ENCODE peak calls at places on chromosomes 3 and 15, in nine cellular contexts. I is stomach, L is body of pancreas, Y is brain microvascular endothelial cell, R is fibroblast of lung, Z is IMR-90, G is psoas muscle, W is SJSA1, B is right lobe of liver. S is an unnamed sample.

GRCh38 chr3:146159037-146159436 is 1.9 kb downstream of the PLOD2 start:
- DNase-seq in Y (no peak), L (no peak), B (no peak), I (no peak), Z (no peak), G (no peak), R (no peak), W (no peak), S (no peak)

GRCh38 chr3:13027154-13027553 is 46.1 kb downstream of the IQSEC1 start:
- DNase-seq in B (no peak), R (no peak), W (no peak), Z (no peak), L (no peak), I (no peak), Y (no peak), G (no peak), S (no peak)

GRCh38 chr15:56919708-56920637 is 1.5 kb downstream of the TCF12 start:
- DNase-seq in B (peak; percentile 50), R (peak; percentile 39), L (peak; percentile 11), G (peak; percentile 69), Z (peak; percentile 35), W (no peak), I (no peak), Y (peak; percentile 12), S (no peak)

GRCh38 chr3:56119575-56120349 is 348.5 kb downstream of the ERC2 start:
- DNase-seq in I (no peak), Y (no peak), B (no peak), Z (peak; percentile 18), L (peak; percentile 3), W (no peak), R (peak; percentile 80), G (peak; percentile 70), S (no peak)

GRCh38 chr15:69906256-69907185 is 191.2 kb downstream of the TLE3 start:
- DNase-seq in I (no peak), G (no peak), Z (no peak), R (no peak), Y (no peak), B (no peak), L (no peak), W (peak; percentile 57), S (no peak)

GRCh38 chr3:60756636-60757035 is 494.6 kb downstream of the FHIT start:
- DNase-seq in B (no peak), Z (no peak), Y (no peak), R (no peak), W (no peak), G (no peak), L (no peak), I (no peak), S (no peak)

GRCh38 chr3:65616563-65616962 is 422.2 kb downstream of the MAGI1 start:
- DNase-seq in I (no peak), Z (no peak), B (no peak), L (no peak), W (no peak), G (no peak), Y (no peak), R (no peak), S (no peak)

GRCh38 chr15:80436511-80437307 is 32.5 kb downstream of the ARNT2 start:
- DNase-seq in L (peak; percentile 17), G (no peak), Z (peak; percentile 82), W (no peak), B (no peak), Y (no peak), R (peak; percentile 12), I (peak; percentile 34), S (peak; percentile 11)

DNA sequence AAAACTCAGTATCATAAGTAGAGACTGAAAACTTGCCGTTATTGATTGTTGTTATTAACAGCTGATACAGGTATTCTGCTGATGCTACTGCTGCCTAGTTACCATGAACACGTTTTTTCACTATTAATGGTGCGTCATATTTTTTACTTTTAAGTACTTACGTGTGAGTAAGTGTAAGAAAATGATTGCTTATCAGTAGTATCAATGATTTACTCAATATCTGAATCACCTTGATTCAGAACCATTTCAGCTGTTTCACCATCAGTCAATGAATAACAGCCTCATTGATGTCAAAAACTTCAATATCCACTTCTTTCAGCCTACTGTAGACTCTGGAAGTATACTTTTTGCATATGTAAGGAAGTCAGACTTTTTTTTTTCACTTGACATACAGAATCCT is 4.7 kb downstream of the CCR8 start:
- DNase-seq in B (no peak), Z (no peak), G (no peak), Y (no peak), R (no peak), W (no peak), I (no peak), L (no peak), S (no peak)
- H3K4me3 ChIP-seq in B (no peak overlapping the region), Z (no peak overlapping the region), G (no peak overlapping the region), Y (no peak overlapping the region), R (no peak overlapping the region), W (no peak overlapping the region), I (no peak overlapping the region), L (no peak overlapping the region), S (no peak overlapping the region)

DNA sequence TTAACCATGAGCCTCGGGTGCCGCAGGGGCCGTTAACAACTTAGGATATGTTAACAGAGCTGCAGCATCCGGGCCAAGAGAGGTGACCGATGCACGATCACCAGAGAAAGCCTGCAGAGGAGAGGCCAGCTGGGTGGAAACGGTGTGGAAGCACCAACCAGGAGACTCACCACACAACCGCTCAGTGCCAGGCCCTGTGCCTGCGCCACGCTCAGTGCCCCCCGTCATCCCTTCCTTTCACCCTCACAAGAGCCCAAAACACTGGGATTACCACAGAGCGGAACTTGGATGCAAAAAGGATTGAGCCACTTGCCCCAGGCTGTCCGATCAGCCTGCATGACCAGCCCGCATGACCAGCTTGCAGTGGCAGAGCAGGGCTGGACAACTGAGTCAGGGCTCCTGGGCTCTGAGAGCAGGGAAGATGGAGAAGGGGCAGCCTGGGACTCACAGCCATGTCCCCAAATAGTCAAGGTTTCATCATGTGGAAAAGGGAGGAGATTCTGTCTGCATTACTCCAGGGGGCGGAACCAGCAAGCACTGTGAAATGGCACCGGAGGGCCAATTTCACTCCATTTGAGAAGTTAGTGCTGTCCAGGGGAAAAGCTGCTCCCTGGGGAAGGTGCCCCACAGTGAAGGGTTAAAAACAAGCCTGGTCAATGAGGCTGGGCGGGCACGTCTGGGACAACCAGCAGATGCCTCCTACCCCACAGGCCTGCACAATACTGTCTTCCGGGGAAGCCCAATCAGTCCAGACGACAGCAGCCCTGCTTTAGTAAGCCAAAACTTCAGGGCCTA is 156.8 kb downstream of the ATP10A start:
- DNase-seq in G (no peak), Y (no peak), B (no peak), R (no peak), L (no peak), I (no peak), Z (no peak), W (no peak), S (no peak)
- H3K4me3 ChIP-seq in G (no peak overlapping the region), Y (no peak overlapping the region), B (no peak overlapping the region), R (no peak overlapping the region), L (no peak overlapping the region), I (no peak overlapping the region), Z (no peak overlapping the region), W (no peak overlapping the region), S (no peak overlapping the region)

DNA sequence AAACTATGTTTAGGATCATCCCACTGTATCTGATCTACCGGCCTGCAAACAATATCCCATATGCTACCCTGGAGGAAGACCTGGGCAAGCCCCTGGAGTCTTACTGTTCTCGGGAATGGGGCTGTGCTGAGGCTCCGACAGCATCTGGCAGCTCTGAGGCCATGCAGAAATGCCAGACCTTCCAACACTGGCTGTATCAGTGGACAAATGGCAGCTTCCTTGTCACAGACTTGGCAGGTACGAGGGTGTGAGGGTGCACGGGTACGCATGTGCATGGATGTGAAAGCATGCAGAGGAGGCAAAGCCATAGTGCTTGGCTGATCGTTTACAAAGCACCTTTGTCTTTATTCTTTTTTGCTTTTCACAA is 20.1 kb upstream of the SLC28A1 start:
- DNase-seq in W (no peak), Z (no peak), L (no peak), I (no peak), B (no peak), G (no peak), Y (no peak), R (no peak), S (no peak)
- H3K4me3 ChIP-seq in W (no peak overlapping the region), Z (no peak overlapping the region), L (no peak overlapping the region), I (no peak overlapping the region), B (no peak overlapping the region), G (no peak overlapping the region), Y (no peak overlapping the region), R (no peak overlapping the region), S (no peak overlapping the region)

DNA sequence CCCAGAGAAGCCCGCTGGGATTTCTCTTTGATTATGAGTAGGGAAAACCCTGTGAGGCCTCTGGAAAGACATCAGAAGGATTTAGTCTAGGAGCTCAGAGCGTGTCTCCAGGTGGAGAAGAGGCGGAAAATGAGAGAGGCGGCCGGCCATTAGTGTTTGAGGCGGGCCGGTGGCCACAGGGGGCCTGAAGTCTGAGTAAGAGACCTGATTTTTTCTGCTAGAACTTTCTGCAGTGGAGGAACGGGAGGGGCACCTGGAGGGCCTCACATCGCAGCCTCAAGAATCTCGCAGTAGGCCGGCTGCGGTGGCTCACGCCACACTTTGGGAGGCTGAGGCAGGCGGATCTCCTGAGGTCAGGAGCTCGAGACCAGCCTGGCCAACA is 28.5 kb downstream of the KLHDC8B start:
- DNase-seq in Z (no peak), L (no peak), B (no peak), R (no peak), Y (no peak), I (no peak), G (peak; percentile 62), W (no peak), S (no peak)
- H3K4me3 ChIP-seq in Z (no peak overlapping the region), L (no peak overlapping the region), B (no peak overlapping the region), R (no peak overlapping the region), Y (peak overlapping the region; percentile 58), I (peak overlapping the region; percentile 20), G (peak overlapping the region; percentile 74), W (peak overlapping the region; percentile 37), S (peak overlapping the region; percentile 46)

S was measured in skeletal muscle cell.